ENCODE peak calls at places on chromosome 22, in six cellular contexts. One of them, this sample, is unnamed.

GRCh38 chr22:22103078-22103593 is 120.5 kb upstream of the TOP3B start:
- DNase-seq in WTC11: peak; percentile 69
- DNase-seq in H1: no peak
- DNase-seq in GM23338: peak; percentile 72
- DNase-seq in K562: peak; percentile 97
- DNase-seq in GM12878: no peak
- DNase-seq in this sample: no peak

GRCh38 chr22:42780070-42780540 is 59.4 kb upstream of the A4GALT start:
- DNase-seq in WTC11: peak; percentile 42
- DNase-seq in H1: peak; percentile 39
- DNase-seq in GM23338: peak; percentile 97
- DNase-seq in K562: peak; percentile 53
- DNase-seq in GM12878: peak; percentile 59
- DNase-seq in this sample: peak; percentile 87

GRCh38 chr22:30444632-30445437 is 19.3 kb downstream of the MTFP1 start:
- DNase-seq in WTC11: peak; percentile 85
- DNase-seq in H1: peak; percentile 59
- DNase-seq in GM23338: peak; percentile 89
- DNase-seq in K562: peak; percentile 77
- DNase-seq in GM12878: no peak
- DNase-seq in this sample: peak; percentile 41

GRCh38 chr22:42500164-42500835 is 19.3 kb downstream of the RRP7A start:
- DNase-seq in WTC11: peak; percentile 97
- DNase-seq in H1: peak; percentile 73
- DNase-seq in GM23338: peak; percentile 94
- DNase-seq in K562: peak; percentile 96
- DNase-seq in GM12878: peak; percentile 37
- DNase-seq in this sample: no peak

GRCh38 chr22:38924197-38924952 is 33.0 kb upstream of the APOBEC3A start:
- DNase-seq in WTC11: no peak
- DNase-seq in H1: no peak
- DNase-seq in GM23338: no peak
- DNase-seq in K562: no peak
- DNase-seq in GM12878: no peak
- DNase-seq in this sample: peak; percentile 97

GRCh38 chr22:20983081-20983745 is 1.1 kb downstream of the LZTR1 start:
- DNase-seq in WTC11: no peak
- DNase-seq in H1: no peak
- DNase-seq in GM23338: no peak
- DNase-seq in K562: no peak
- DNase-seq in GM12878: no peak
- DNase-seq in this sample: no peak

GRCh38 chr22:36617694-36618522 is 85.6 kb downstream of the CACNG2 start:
- DNase-seq in WTC11: no peak
- DNase-seq in H1: no peak
- DNase-seq in GM23338: no peak
- DNase-seq in K562: no peak
- DNase-seq in GM12878: no peak
- DNase-seq in this sample: no peak

GRCh38 chr22:30667092-30667485 is 586 bp downstream of the DUSP18 start:
- DNase-seq in WTC11: no peak
- DNase-seq in H1: no peak
- DNase-seq in GM23338: no peak
- DNase-seq in K562: no peak
- DNase-seq in GM12878: no peak
- DNase-seq in this sample: peak; percentile 13

GRCh38 chr22:38872831-38873248 is 824 bp upstream of the CBX6 start:
- DNase-seq in WTC11: peak; percentile 66
- DNase-seq in H1: no peak
- DNase-seq in GM23338: peak; percentile 75
- DNase-seq in K562: peak; percentile 48
- DNase-seq in GM12878: no peak
- DNase-seq in this sample: no peak

GRCh38 chr22:24500251-24500820 is 5.2 kb downstream of the UPB1 start:
- DNase-seq in WTC11: no peak
- DNase-seq in H1: no peak
- DNase-seq in GM23338: no peak
- DNase-seq in K562: no peak
- DNase-seq in GM12878: no peak
- DNase-seq in this sample: peak; percentile 66

GRCh38 chr22:46614070-46614931 is 5.9 kb upstream of the GRAMD4 start:
- DNase-seq in WTC11: no peak
- DNase-seq in H1: no peak
- DNase-seq in GM23338: no peak
- DNase-seq in K562: no peak
- DNase-seq in GM12878: peak; percentile 70
- DNase-seq in this sample: no peak

GRCh38 chr22:42711281-42711731 is 9.4 kb downstream of the A4GALT start:
- DNase-seq in WTC11: no peak
- DNase-seq in H1: no peak
- DNase-seq in GM23338: no peak
- DNase-seq in K562: no peak
- DNase-seq in GM12878: no peak
- DNase-seq in this sample: no peak

GRCh38 chr22:24244144-24244787 is 616 bp downstream of the GGT5 start:
- DNase-seq in WTC11: no peak
- DNase-seq in H1: no peak
- DNase-seq in GM23338: no peak
- DNase-seq in K562: peak; percentile 2
- DNase-seq in GM12878: no peak
- DNase-seq in this sample: no peak

GRCh38 chr22:17734197-17734596 is 40.1 kb downstream of the BID start:
- DNase-seq in WTC11: no peak
- DNase-seq in H1: no peak
- DNase-seq in GM23338: no peak
- DNase-seq in K562: no peak
- DNase-seq in GM12878: peak; percentile 8
- DNase-seq in this sample: no peak

GRCh38 chr22:48153726-48154125 is 1391.3 kb downstream of the TBC1D22A start:
- DNase-seq in WTC11: no peak
- DNase-seq in H1: no peak
- DNase-seq in GM23338: no peak
- DNase-seq in K562: no peak
- DNase-seq in GM12878: no peak
- DNase-seq in this sample: no peak

GRCh38 chr22:22474733-22475132 is 33.8 kb downstream of the ZNF280B start:
- DNase-seq in WTC11: no peak
- DNase-seq in H1: no peak
- DNase-seq in GM23338: peak; percentile 20
- DNase-seq in K562: peak; percentile 47
- DNase-seq in GM12878: no peak
- DNase-seq in this sample: peak; percentile 53

GRCh38 chr22:47622541-47622940 is 860.1 kb downstream of the TBC1D22A start:
- DNase-seq in WTC11: no peak
- DNase-seq in H1: no peak
- DNase-seq in GM23338: no peak
- DNase-seq in K562: no peak
- DNase-seq in GM12878: no peak
- DNase-seq in this sample: no peak

GRCh38 chr22:40498454-40499186 is 128.2 kb downstream of the SGSM3 start:
- DNase-seq in WTC11: no peak
- DNase-seq in H1: peak; percentile 49
- DNase-seq in GM23338: peak; percentile 36
- DNase-seq in K562: peak; percentile 11
- DNase-seq in GM12878: no peak
- DNase-seq in this sample: peak; percentile 99

GRCh38 chr22:23225724-23226496 is 45.6 kb downstream of the BCR start:
- DNase-seq in WTC11: no peak
- DNase-seq in H1: no peak
- DNase-seq in GM23338: no peak
- DNase-seq in K562: peak; percentile 72
- DNase-seq in GM12878: no peak
- DNase-seq in this sample: no peak

GRCh38 chr22:37186997-37187522 is 987 bp downstream of the C1QTNF6 start:
- DNase-seq in WTC11: no peak
- DNase-seq in H1: no peak
- DNase-seq in GM23338: no peak
- DNase-seq in K562: no peak
- DNase-seq in GM12878: no peak
- DNase-seq in this sample: no peak

GRCh38 chr22:37314315-37315046 is 32.2 kb downstream of the CYTH4 start:
- DNase-seq in WTC11: no peak
- DNase-seq in H1: no peak
- DNase-seq in GM23338: no peak
- DNase-seq in K562: no peak
- DNase-seq in GM12878: no peak
- DNase-seq in this sample: no peak

GRCh38 chr22:19275919-19276600 is 15.5 kb downstream of the CLTCL1 start:
- DNase-seq in WTC11: no peak
- DNase-seq in H1: no peak
- DNase-seq in GM23338: no peak
- DNase-seq in K562: peak; percentile 79
- DNase-seq in GM12878: no peak
- DNase-seq in this sample: no peak

GRCh38 chr22:48629631-48630443 is 1197.8 kb downstream of the BRD1 start:
- DNase-seq in WTC11: no peak
- DNase-seq in H1: no peak
- DNase-seq in GM23338: no peak
- DNase-seq in K562: no peak
- DNase-seq in GM12878: no peak
- DNase-seq in this sample: no peak

GRCh38 chr22:49767355-49768062 is 60.2 kb downstream of the BRD1 start:
- DNase-seq in WTC11: peak; percentile 66
- DNase-seq in H1: peak; percentile 38
- DNase-seq in GM23338: peak; percentile 82
- DNase-seq in K562: peak; percentile 47
- DNase-seq in GM12878: peak; percentile 50
- DNase-seq in this sample: peak; percentile 58

GRCh38 chr22:18048041-18048440 is 23.7 kb upstream of the MICAL3 start:
- DNase-seq in WTC11: no peak
- DNase-seq in H1: no peak
- DNase-seq in GM23338: no peak
- DNase-seq in K562: no peak
- DNase-seq in GM12878: no peak
- DNase-seq in this sample: no peak

GRCh38 chr22:41479671-41480396 is 10.9 kb downstream of the ACO2 start:
- DNase-seq in WTC11: peak; percentile 15
- DNase-seq in H1: peak; percentile 21
- DNase-seq in GM23338: peak; percentile 75
- DNase-seq in K562: no peak
- DNase-seq in GM12878: no peak
- DNase-seq in this sample: no peak

GRCh38 chr22:50694099-50694498 is 21.5 kb downstream of the SHANK3 start:
- DNase-seq in WTC11: no peak
- DNase-seq in H1: no peak
- DNase-seq in GM23338: no peak
- DNase-seq in K562: no peak
- DNase-seq in GM12878: no peak
- DNase-seq in this sample: no peak

GRCh38 chr22:22915670-22916035 is 28.0 kb downstream of the IGLL5 start:
- DNase-seq in WTC11: no peak
- DNase-seq in H1: no peak
- DNase-seq in GM23338: no peak
- DNase-seq in K562: no peak
- DNase-seq in GM12878: no peak
- DNase-seq in this sample: no peak

GRCh38 chr22:30205281-30206115 is 41.1 kb downstream of the LIF start:
- DNase-seq in WTC11: no peak
- DNase-seq in H1: no peak
- DNase-seq in GM23338: no peak
- DNase-seq in K562: no peak
- DNase-seq in GM12878: no peak
- DNase-seq in this sample: peak; percentile 40

GRCh38 chr22:18031670-18032454 is 7.5 kb upstream of the MICAL3 start:
- DNase-seq in WTC11: no peak
- DNase-seq in H1: no peak
- DNase-seq in GM23338: no peak
- DNase-seq in K562: no peak
- DNase-seq in GM12878: no peak
- DNase-seq in this sample: no peak

GRCh38 chr22:46575915-46576555 is 38.6 kb upstream of the CELSR1 start:
- DNase-seq in WTC11: peak; percentile 41
- DNase-seq in H1: no peak
- DNase-seq in GM23338: peak; percentile 71
- DNase-seq in K562: no peak
- DNase-seq in GM12878: no peak
- DNase-seq in this sample: no peak

DNA sequence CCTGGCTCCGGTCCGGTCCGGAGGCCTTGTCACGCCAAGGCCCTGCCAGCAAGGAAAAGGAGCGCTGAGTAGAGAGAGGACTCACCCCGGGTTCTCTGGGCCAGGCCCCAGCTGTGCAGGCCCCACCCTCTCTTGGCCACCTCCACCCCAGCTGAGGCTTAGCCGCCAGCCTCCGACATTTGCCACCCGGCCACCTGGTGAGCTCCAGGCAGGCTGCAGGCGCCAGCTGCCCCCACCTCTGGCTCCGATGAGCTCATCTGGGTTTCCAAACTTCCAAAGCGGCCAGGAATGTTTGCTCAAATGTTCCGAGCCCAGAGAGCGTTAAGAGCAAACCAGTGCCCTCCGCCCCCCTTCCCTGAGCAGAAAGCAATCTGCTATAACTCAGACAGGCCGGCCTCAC is 9.0 kb upstream of the MN1 start:
- DNase-seq in WTC11: no peak
- DNase-seq in H1: no peak
- DNase-seq in GM23338: no peak
- DNase-seq in K562: no peak
- DNase-seq in GM12878: no peak
- DNase-seq in this sample: peak; percentile 40
- TF ChIP-seq CREB1 in WTC11: no peak
- TF ChIP-seq CREB1 in H1: no peak
- TF ChIP-seq CREB1 in GM23338: no peak
- TF ChIP-seq CREB1 in K562: no peak
- TF ChIP-seq CREB1 in GM12878: no peak
- TF ChIP-seq CREB1 in this sample: no peak

GRCh38 chr22:35555351-35555915 is 14.8 kb downstream of the RASD2 start:
- DNase-seq in WTC11: no peak
- DNase-seq in H1: no peak
- DNase-seq in GM23338: no peak
- DNase-seq in K562: no peak
- DNase-seq in GM12878: no peak
- DNase-seq in this sample: no peak
- TF ChIP-seq CREB1 in WTC11: no peak
- TF ChIP-seq CREB1 in H1: no peak
- TF ChIP-seq CREB1 in GM23338: no peak
- TF ChIP-seq CREB1 in K562: no peak
- TF ChIP-seq CREB1 in GM12878: no peak
- TF ChIP-seq CREB1 in this sample: no peak

GRCh38 chr22:44335903-44336803 is 23.4 kb upstream of the SHISAL1 start:
- DNase-seq in WTC11: peak; percentile 34
- DNase-seq in H1: no peak
- DNase-seq in GM23338: peak; percentile 39
- DNase-seq in K562: no peak
- DNase-seq in GM12878: no peak
- DNase-seq in this sample: no peak
- TF ChIP-seq CREB1 in WTC11: no peak
- TF ChIP-seq CREB1 in H1: no peak
- TF ChIP-seq CREB1 in GM23338: no peak
- TF ChIP-seq CREB1 in K562: no peak
- TF ChIP-seq CREB1 in GM12878: no peak
- TF ChIP-seq CREB1 in this sample: no peak

GRCh38 chr22:31691408-31691807 is 29.4 kb upstream of the PISD start:
- DNase-seq in WTC11: no peak
- DNase-seq in H1: no peak
- DNase-seq in GM23338: no peak
- DNase-seq in K562: no peak
- DNase-seq in GM12878: no peak
- DNase-seq in this sample: no peak

GRCh38 chr22:31692186-31692886 is 30.3 kb upstream of the PISD start:
- DNase-seq in WTC11: no peak
- DNase-seq in H1: no peak
- DNase-seq in GM23338: no peak
- DNase-seq in K562: no peak
- DNase-seq in GM12878: no peak
- DNase-seq in this sample: no peak

GRCh38 chr22:31695423-31695822 is 33.4 kb upstream of the PISD start:
- DNase-seq in WTC11: no peak
- DNase-seq in H1: no peak
- DNase-seq in GM23338: no peak
- DNase-seq in K562: no peak
- DNase-seq in GM12878: no peak
- DNase-seq in this sample: no peak
- TF ChIP-seq CREB1 in WTC11: no peak
- TF ChIP-seq CREB1 in H1: no peak
- TF ChIP-seq CREB1 in GM23338: no peak
- TF ChIP-seq CREB1 in K562: no peak
- TF ChIP-seq CREB1 in GM12878: no peak
- TF ChIP-seq CREB1 in this sample: no peak